ENCODE peak calls at places on chromosomes 5 and 9, in six cellular contexts. G is B cell, R is GM13977, O is progenitor cell of endocrine pancreas, A is HepG2, X is endothelial cell. V is an unnamed sample.

GRCh38 chr9:116715751-116716150 is 28.6 kb downstream of the TRIM32 start:
- DNase-seq in X (no peak), O (no peak), R (no peak), A (no peak), G (no peak), V (no peak)

GRCh38 chr9:4490705-4491620 is 695 bp downstream of the SLC1A1 start:
- DNase-seq in A (no peak), R (peak; percentile 39), O (peak; percentile 12), X (peak; percentile 10), G (no peak), V (peak; percentile 51)

GRCh38 chr5:91332267-91333044 is 50.7 kb downstream of the ARRDC3 start:
- DNase-seq in A (peak; percentile 78), X (no peak), O (no peak), G (no peak), R (no peak), V (no peak)

GRCh38 chr5:149448831-149449714 is 70.0 kb upstream of the IL17B start:
- DNase-seq in G (no peak), O (no peak), X (no peak), A (no peak), R (no peak), V (no peak)

GRCh38 chr5:158879993-158880392 is 219.7 kb downstream of the EBF1 start:
- DNase-seq in X (no peak), R (no peak), G (no peak), A (no peak), O (no peak), V (no peak)

GRCh38 chr5:133456933-133457402 is 155.4 kb downstream of the FSTL4 start:
- DNase-seq in O (no peak), R (no peak), G (no peak), A (peak; percentile 19), X (no peak), V (no peak)

GRCh38 chr5:103466494-103466893 is 96.1 kb downstream of the NUDT12 start:
- DNase-seq in X (no peak), O (no peak), R (no peak), A (no peak), G (no peak), V (no peak)

GRCh38 chr9:37286530-37287175 is 135.8 kb upstream of the GRHPR start:
- DNase-seq in X (no peak), O (no peak), A (no peak), R (no peak), G (no peak), V (no peak)

DNA sequence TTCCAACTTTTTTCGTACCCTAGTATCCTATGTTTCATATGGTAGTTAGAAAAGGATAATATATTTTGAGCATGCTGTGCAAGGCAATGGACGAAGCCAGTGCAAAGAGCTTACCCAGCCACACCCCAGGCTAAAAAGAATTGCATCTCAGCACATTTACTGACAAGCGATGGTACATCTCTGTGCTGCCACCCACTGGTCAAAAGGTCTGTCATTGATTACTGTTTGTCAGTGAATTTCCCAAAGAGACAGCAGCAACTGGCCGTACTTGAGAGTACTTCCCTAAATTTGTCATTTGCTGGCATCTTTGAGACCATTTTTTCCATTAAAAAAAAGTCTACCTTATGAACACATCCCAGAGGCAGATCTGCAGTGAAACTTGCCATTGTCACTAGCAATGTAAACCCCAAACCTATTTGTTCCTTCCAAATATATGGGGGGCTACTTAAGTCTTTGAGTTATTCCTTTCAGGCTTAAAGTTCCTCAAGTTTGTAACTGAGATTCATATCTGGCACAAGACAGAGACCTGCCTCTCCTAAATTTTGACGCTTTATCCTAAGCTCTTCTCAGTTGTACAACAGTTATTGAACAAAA is 184.3 kb downstream of the CTNND2 start:
- DNase-seq in X (peak; percentile 74), G (no peak), R (peak; percentile 11), A (peak; percentile 48), O (peak; percentile 20), V (peak; percentile 12)
- TF ChIP-seq CTCF in X (peak; percentile 44), G (no peak), R (peak; percentile 58), A (peak; percentile 67), O (peak; percentile 59), V (peak; percentile 37)

DNA sequence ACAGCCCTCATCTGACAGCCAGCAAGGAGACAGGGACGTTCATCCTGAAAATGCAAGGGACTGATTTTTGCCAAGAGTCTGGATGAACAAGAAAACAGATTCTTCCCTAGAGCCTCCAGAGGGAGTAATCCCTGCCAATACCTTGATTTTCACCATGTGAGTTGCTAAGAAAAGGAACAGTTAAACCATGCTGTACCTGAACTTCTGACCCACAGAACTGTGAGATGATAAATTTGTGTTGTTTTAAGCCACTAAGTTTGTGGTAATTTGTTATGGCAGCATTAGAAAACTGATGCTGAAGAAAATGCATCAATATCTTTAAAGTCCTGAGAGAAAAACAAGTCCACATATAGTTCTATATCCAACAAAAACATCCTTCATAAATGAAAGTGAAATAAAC is 153.9 kb upstream of the ADAMTSL1 start:
- DNase-seq in R (no peak), X (no peak), A (no peak), G (no peak), O (no peak), V (no peak)
- TF ChIP-seq CTCF in R (no peak), X (no peak), A (no peak), G (no peak), O (no peak), V (no peak)

GRCh38 chr9:103082494-103082893 is 87.4 kb downstream of the CYLC2 start:
- DNase-seq in X (no peak), O (no peak), G (no peak), A (no peak), R (no peak), V (no peak)

DNA sequence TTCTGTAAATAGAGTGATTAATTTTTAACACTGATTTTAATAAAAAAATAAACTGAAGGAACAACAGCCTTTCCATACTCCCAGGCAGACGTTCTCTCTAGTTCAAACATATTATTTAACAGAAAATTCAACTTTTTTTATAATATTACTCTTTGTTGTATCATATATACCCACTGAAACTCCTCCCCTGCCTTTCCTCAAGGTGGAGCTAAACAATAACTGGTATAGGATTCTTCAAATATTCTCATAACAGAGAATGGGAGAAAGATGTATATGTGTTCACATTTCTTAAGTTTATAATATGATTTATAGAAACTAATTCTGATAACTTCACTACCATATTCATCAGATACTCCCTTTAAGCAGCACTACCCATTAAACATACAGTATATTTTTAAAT is 83.4 kb downstream of the CYLC2 start:
- DNase-seq in A (no peak), G (no peak), R (no peak), O (no peak), X (no peak), V (no peak)
- TF ChIP-seq CTCF in A (no peak), G (no peak), R (no peak), O (no peak), X (no peak), V (no peak)

DNA sequence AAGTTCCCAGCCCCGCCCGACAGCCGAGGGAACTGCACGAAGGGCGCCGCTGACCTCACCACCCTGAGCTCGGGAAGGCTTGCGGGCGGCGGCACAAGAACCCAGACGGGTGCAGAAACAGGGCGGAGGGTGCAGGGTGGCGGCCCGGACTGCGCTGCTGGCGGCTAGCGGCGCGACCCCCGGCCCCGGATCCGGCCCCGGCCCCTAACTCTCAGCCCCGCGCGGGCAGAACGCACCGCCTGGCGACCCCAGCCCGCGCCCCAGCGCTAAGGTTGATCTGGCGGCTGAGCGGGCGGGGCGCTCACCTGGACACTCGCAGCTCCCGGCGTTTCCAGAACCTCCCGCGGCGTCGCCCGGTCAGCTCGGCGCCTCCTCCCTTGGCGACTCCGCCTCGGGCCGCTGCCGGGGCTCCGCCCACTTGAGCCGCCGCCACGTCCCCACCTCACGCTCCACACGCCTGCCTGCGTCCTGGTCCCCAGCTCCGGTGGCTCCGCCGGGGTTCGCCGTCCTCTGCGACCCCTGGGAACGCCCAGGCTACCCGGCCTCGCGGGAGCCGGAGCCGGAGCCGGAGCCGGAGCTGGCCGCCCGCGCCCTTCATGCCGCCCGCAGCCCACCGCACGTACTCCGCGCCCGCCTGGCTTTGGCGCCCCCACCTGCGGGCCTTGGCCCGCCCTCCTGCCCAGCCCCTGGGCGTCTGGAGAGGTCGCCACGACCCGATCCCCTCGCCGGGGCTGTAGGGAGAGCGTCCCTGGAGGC is at the start of gene P4HA2:
- DNase-seq in O (peak; percentile 76), X (peak; percentile 67), A (peak; percentile 64), G (no peak), R (peak; percentile 94), V (peak; percentile 96)
- TF ChIP-seq CTCF in O (no peak), X (no peak), A (peak; percentile 43), G (no peak), R (peak; percentile 15), V (peak; percentile 1)

GRCh38 chr5:65926276-65926761 is at the start of gene ERBIN:
- DNase-seq in X (peak; percentile 74), A (peak; percentile 41), R (peak; percentile 53), G (peak; percentile 70), O (peak; percentile 59), V (peak; percentile 67)

GRCh38 chr5:65926893-65927292 is 518 bp downstream of the ERBIN start:
- DNase-seq in A (no peak), R (no peak), O (no peak), X (no peak), G (no peak), V (no peak)

GRCh38 chr5:65925094-65925600 is 1.2 kb upstream of the ERBIN start:
- DNase-seq in X (peak; percentile 58), G (peak; percentile 88), O (no peak), R (peak; percentile 79), A (peak; percentile 36), V (peak; percentile 84)

GRCh38 chr5:65924366-65925093 is 1.8 kb upstream of the ERBIN start:
- DNase-seq in O (no peak), G (no peak), A (peak; percentile 12), R (peak; percentile 36), X (no peak), V (no peak)

GRCh38 chr5:65925601-65926275 is 637 bp upstream of the ERBIN start:
- DNase-seq in A (peak; percentile 74), X (peak; percentile 82), R (peak; percentile 92), O (peak; percentile 80), G (peak; percentile 85), V (peak; percentile 90)
- TF ChIP-seq CTCF in A (peak; percentile 76), X (no peak), R (peak; percentile 62), O (peak; percentile 59), G (peak; percentile 29), V (peak; percentile 51)

V was measured in GM13976.